ENCODE peak calls at places on chromosomes 5 and 9, in six cellular contexts. I is GM12878, O is HepG2, Q is GM12892, P is H1, V is K562. U is an unnamed sample.

GRCh38 chr5:128290152-128290858 is 206.7 kb downstream of the SLC12A2 start:
- DNase-seq in O (no peak), Q (no peak), V (no peak), P (no peak), I (no peak), U (no peak)

GRCh38 chr9:125649315-125649714 is 57.7 kb downstream of the MAPKAP1 start:
- DNase-seq in V (no peak), Q (no peak), P (no peak), O (no peak), I (no peak), U (no peak)

GRCh38 chr9:119412399-119412798 is 43.2 kb upstream of the BRINP1 start:
- DNase-seq in I (no peak), O (no peak), V (no peak), Q (no peak), P (no peak), U (no peak)

GRCh38 chr5:67404261-67405100 is 207.9 kb upstream of the CD180 start:
- DNase-seq in P (no peak), V (no peak), O (peak; percentile 8), I (no peak), Q (no peak), U (no peak)

GRCh38 chr9:135568026-135568425 is 6.5 kb downstream of the PAEP start:
- DNase-seq in Q (no peak), O (no peak), V (no peak), I (no peak), P (no peak), U (no peak)

GRCh38 chr5:116355819-116356601 is 218.6 kb downstream of the SEMA6A start:
- DNase-seq in Q (no peak), O (no peak), P (no peak), I (no peak), V (no peak), U (no peak)

GRCh38 chr5:28374492-28374934 is 1336.1 kb upstream of the CDH9 start:
- DNase-seq in Q (no peak), O (no peak), P (no peak), V (no peak), I (no peak), U (no peak)

GRCh38 chr5:171223927-171224326 is 85.1 kb upstream of the TLX3 start:
- DNase-seq in V (no peak), I (no peak), O (no peak), P (no peak), Q (no peak), U (no peak)

GRCh38 chr5:61342066-61342465 is 10.0 kb downstream of the ZSWIM6 start:
- DNase-seq in I (no peak), V (no peak), Q (no peak), P (no peak), O (no peak), U (no peak)

GRCh38 chr5:116358015-116358523 is 216.6 kb downstream of the SEMA6A start:
- DNase-seq in O (no peak), V (no peak), Q (no peak), P (no peak), I (no peak), U (no peak)

GRCh38 chr9:127802576-127803443 is at the start of gene FPGS:
- DNase-seq in V (peak; percentile 96), Q (peak; percentile 96), I (peak; percentile 49), P (peak; percentile 88), O (peak; percentile 75), U (peak; percentile 94)
- TF ChIP-seq POLR2A in V (peak; percentile 91), Q (peak; percentile 87), I (peak; percentile 93), P (no peak), O (peak; percentile 72), U (peak; percentile 72)

DNA sequence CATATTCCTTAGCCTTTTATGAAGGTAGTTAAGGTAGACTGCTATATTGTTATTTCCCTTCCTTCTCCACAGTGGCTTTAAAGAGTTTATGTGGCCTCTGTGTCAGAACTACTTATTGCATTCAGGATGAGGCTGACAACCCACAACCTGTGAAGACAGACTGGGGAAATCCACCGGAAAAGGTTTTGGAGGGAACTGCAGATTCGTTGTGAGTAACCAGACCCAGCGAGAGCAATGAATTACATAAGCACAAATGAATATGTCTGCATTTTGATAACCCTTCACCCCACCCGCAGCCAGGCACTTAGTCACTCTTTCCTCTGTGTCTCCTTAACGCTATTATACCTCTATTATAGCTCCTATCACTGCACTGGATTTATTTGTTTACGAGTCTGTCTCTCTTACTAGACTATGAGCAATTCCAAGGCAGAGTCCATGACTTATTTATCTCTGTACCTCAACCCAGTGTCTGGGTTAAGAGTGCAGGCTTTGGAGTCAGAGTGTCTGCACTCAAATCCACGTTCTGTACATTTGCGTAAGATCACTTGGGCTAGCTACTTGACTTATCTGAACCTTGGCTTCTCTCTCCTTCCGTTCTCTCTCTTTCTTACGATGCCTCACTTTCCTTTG is 19.2 kb downstream of the KCTD16 start:
- DNase-seq in Q (no peak), O (no peak), V (no peak), P (no peak), I (peak; percentile 76), U (no peak)
- TF ChIP-seq TAF1 in Q (no peak), O (no peak), V (no peak), P (no peak), I (no peak), U (no peak)

GRCh38 chr9:26892251-26893029 is at the start of gene CAAP1:
- DNase-seq in P (peak; percentile 91), Q (peak; percentile 76), I (peak; percentile 74), O (peak; percentile 89), V (peak; percentile 67), U (peak; percentile 77)
- TF ChIP-seq POLR2A in P (peak; percentile 93), Q (peak; percentile 96), I (peak; percentile 97), O (peak; percentile 96), V (peak; percentile 81), U (peak; percentile 96)

DNA sequence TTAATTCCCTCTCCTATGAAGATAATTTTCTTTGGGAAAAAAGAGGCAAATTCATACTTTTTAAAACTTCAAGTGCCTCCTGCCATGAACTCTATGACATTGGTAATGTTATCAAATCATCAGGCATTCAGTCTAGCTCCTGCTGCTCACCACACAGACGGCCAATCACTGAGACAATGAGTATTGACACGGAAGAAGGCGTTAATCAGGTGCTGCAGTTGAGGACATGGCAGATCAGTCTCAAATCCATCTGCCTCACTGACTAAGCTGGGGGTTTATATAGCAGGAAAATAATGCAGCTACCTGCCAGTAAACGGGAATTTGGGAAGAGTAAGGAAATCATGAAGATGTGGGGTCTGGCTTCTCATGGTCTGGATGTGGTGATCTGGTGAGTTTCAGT is 1087.7 kb downstream of the CDH9 start:
- DNase-seq in I (no peak), P (no peak), Q (no peak), V (no peak), O (no peak), U (no peak)
- TF ChIP-seq TAF1 in I (no peak), P (no peak), Q (no peak), V (no peak), O (no peak), U (no peak)

U was measured in GM12891.